ENCODE peak calls at places on chromosomes 6 and 20, in five cellular contexts. One of them, this sample, is unnamed.

GRCh38 chr20:59232618-59233017 is 67.8 kb upstream of the EDN3 start:
- DNase-seq in H1: no peak
- DNase-seq in neuronal stem cell: no peak
- DNase-seq in mesenchymal stem cell: no peak
- DNase-seq in H9: no peak
- DNase-seq in this sample: peak

GRCh38 chr6:6758915-6759654 is 170.6 kb downstream of the LY86 start:
- DNase-seq in H1: no peak
- DNase-seq in mesenchymal stem cell: peak
- DNase-seq in H9: peak
- DNase-seq in neuronal stem cell: peak
- DNase-seq in this sample: peak

GRCh38 chr6:166998256-166999144 is 697 bp upstream of the CEP43 start:
- DNase-seq in H9: peak
- DNase-seq in H1: no peak
- DNase-seq in neuronal stem cell: peak
- DNase-seq in mesenchymal stem cell: no peak
- DNase-seq in this sample: peak

GRCh38 chr6:168196385-168196860 is 117.4 kb upstream of the FRMD1 start:
- DNase-seq in H1: no peak
- DNase-seq in H9: peak
- DNase-seq in neuronal stem cell: no peak
- DNase-seq in mesenchymal stem cell: no peak
- DNase-seq in this sample: no peak

GRCh38 chr6:145310116-145310515 is 425.2 kb downstream of the EPM2A start:
- DNase-seq in neuronal stem cell: no peak
- DNase-seq in H1: no peak
- DNase-seq in H9: no peak
- DNase-seq in mesenchymal stem cell: peak
- DNase-seq in this sample: peak

GRCh38 chr20:61901421-61902212 is 164.1 kb downstream of the TAF4 start:
- DNase-seq in neuronal stem cell: no peak
- DNase-seq in H9: no peak
- DNase-seq in H1: no peak
- DNase-seq in mesenchymal stem cell: no peak
- DNase-seq in this sample: no peak

GRCh38 chr6:46734867-46735719 is at the start of gene PLA2G7:
- DNase-seq in neuronal stem cell: peak
- DNase-seq in H9: peak
- DNase-seq in H1: no peak
- DNase-seq in mesenchymal stem cell: peak
- DNase-seq in this sample: peak

GRCh38 chr20:44467289-44467883 is 8.3 kb upstream of the TTPAL start:
- DNase-seq in neuronal stem cell: no peak
- DNase-seq in H1: no peak
- DNase-seq in mesenchymal stem cell: peak
- DNase-seq in H9: no peak
- DNase-seq in this sample: no peak

GRCh38 chr6:33197431-33198048 is 2.9 kb downstream of the RXRB start:
- DNase-seq in H9: peak
- DNase-seq in H1: no peak
- DNase-seq in neuronal stem cell: no peak
- DNase-seq in mesenchymal stem cell: peak
- DNase-seq in this sample: peak

GRCh38 chr6:69383627-69384026 is 413.2 kb downstream of the LMBRD1 start:
- DNase-seq in H1: no peak
- DNase-seq in mesenchymal stem cell: no peak
- DNase-seq in H9: no peak
- DNase-seq in neuronal stem cell: no peak
- DNase-seq in this sample: no peak

GRCh38 chr6:112659912-112660311 is 312.8 kb downstream of the RFPL4B start:
- DNase-seq in mesenchymal stem cell: no peak
- DNase-seq in H9: no peak
- DNase-seq in H1: no peak
- DNase-seq in neuronal stem cell: no peak
- DNase-seq in this sample: no peak

GRCh38 chr6:132764370-132764769 is 6.7 kb upstream of the VNN2 start:
- DNase-seq in H1: no peak
- DNase-seq in mesenchymal stem cell: peak
- DNase-seq in H9: no peak
- DNase-seq in neuronal stem cell: no peak
- DNase-seq in this sample: peak

GRCh38 chr6:168967556-168967955 is 286.1 kb downstream of the THBS2 start:
- DNase-seq in mesenchymal stem cell: no peak
- DNase-seq in neuronal stem cell: no peak
- DNase-seq in H9: no peak
- DNase-seq in H1: no peak
- DNase-seq in this sample: no peak

GRCh38 chr6:83852528-83853177 is 507 bp upstream of the RIPPLY2 start:
- DNase-seq in mesenchymal stem cell: no peak
- DNase-seq in H1: no peak
- DNase-seq in neuronal stem cell: no peak
- DNase-seq in H9: no peak
- DNase-seq in this sample: no peak

GRCh38 chr6:51118754-51119153 is 300.1 kb downstream of the TFAP2B start:
- DNase-seq in neuronal stem cell: no peak
- DNase-seq in H9: no peak
- DNase-seq in H1: no peak
- DNase-seq in mesenchymal stem cell: no peak
- DNase-seq in this sample: no peak

GRCh38 chr6:79423216-79423615 is 114.0 kb downstream of the LCA5 start:
- DNase-seq in H9: no peak
- DNase-seq in neuronal stem cell: no peak
- DNase-seq in mesenchymal stem cell: no peak
- DNase-seq in H1: no peak
- DNase-seq in this sample: peak

GRCh38 chr6:141848029-141848890 is 284.5 kb upstream of the GJE1 start:
- DNase-seq in neuronal stem cell: no peak
- DNase-seq in mesenchymal stem cell: no peak
- DNase-seq in H9: no peak
- DNase-seq in H1: no peak
- DNase-seq in this sample: no peak

GRCh38 chr6:84871925-84872324 is 107.5 kb upstream of the TBX18 start:
- DNase-seq in neuronal stem cell: no peak
- DNase-seq in H1: no peak
- DNase-seq in H9: no peak
- DNase-seq in mesenchymal stem cell: no peak
- DNase-seq in this sample: no peak

GRCh38 chr20:48051810-48052491 is 266.7 kb upstream of the SULF2 start:
- DNase-seq in H1: no peak
- DNase-seq in neuronal stem cell: no peak
- DNase-seq in mesenchymal stem cell: peak
- DNase-seq in H9: no peak
- DNase-seq in this sample: no peak

GRCh38 chr6:841569-841968 is 148.6 kb upstream of the EXOC2 start:
- DNase-seq in neuronal stem cell: no peak
- DNase-seq in mesenchymal stem cell: no peak
- DNase-seq in H1: no peak
- DNase-seq in H9: no peak
- DNase-seq in this sample: no peak

GRCh38 chr6:33391278-33392167 is at the start of gene KIFC1:
- DNase-seq in H9: peak
- DNase-seq in H1: peak
- DNase-seq in neuronal stem cell: peak
- DNase-seq in mesenchymal stem cell: peak
- DNase-seq in this sample: peak

GRCh38 chr20:46356195-46357029 is 48.1 kb upstream of the CDH22 start:
- DNase-seq in mesenchymal stem cell: no peak
- DNase-seq in H9: no peak
- DNase-seq in neuronal stem cell: no peak
- DNase-seq in H1: no peak
- DNase-seq in this sample: no peak

GRCh38 chr6:110518281-110518623 is 41.8 kb upstream of the SLC22A16 start:
- DNase-seq in neuronal stem cell: no peak
- DNase-seq in H1: no peak
- DNase-seq in H9: no peak
- DNase-seq in mesenchymal stem cell: peak
- DNase-seq in this sample: no peak

GRCh38 chr6:88989215-88989614 is 25.8 kb upstream of the RNGTT start:
- DNase-seq in mesenchymal stem cell: no peak
- DNase-seq in H1: no peak
- DNase-seq in H9: no peak
- DNase-seq in neuronal stem cell: no peak
- DNase-seq in this sample: peak

GRCh38 chr20:57584768-57585461 is 24.0 kb downstream of the PCK1 start:
- DNase-seq in H1: no peak
- DNase-seq in neuronal stem cell: no peak
- DNase-seq in H9: no peak
- DNase-seq in mesenchymal stem cell: no peak
- DNase-seq in this sample: no peak

GRCh38 chr20:11459090-11459877 is 458.4 kb upstream of the BTBD3 start:
- DNase-seq in H1: no peak
- DNase-seq in H9: no peak
- DNase-seq in mesenchymal stem cell: peak
- DNase-seq in neuronal stem cell: no peak
- DNase-seq in this sample: no peak

GRCh38 chr6:166418691-166419143 is 36.0 kb upstream of the MPC1 start:
- DNase-seq in mesenchymal stem cell: no peak
- DNase-seq in H9: no peak
- DNase-seq in H1: no peak
- DNase-seq in neuronal stem cell: no peak
- DNase-seq in this sample: no peak

GRCh38 chr6:163844352-163844751 is 429.8 kb downstream of the QKI start:
- DNase-seq in neuronal stem cell: no peak
- DNase-seq in mesenchymal stem cell: no peak
- DNase-seq in H9: no peak
- DNase-seq in H1: no peak
- DNase-seq in this sample: no peak

GRCh38 chr6:40630046-40630445 is 42.9 kb upstream of the LRFN2 start:
- DNase-seq in H9: no peak
- DNase-seq in H1: no peak
- DNase-seq in neuronal stem cell: no peak
- DNase-seq in mesenchymal stem cell: peak
- DNase-seq in this sample: no peak

GRCh38 chr6:144266091-144266649 is 19.0 kb upstream of the UTRN start:
- DNase-seq in H1: no peak
- DNase-seq in mesenchymal stem cell: peak
- DNase-seq in H9: peak
- DNase-seq in neuronal stem cell: peak
- DNase-seq in this sample: peak

GRCh38 chr6:158475344-158476302 is 84.3 kb upstream of the TMEM181 start:
- DNase-seq in neuronal stem cell: no peak
- DNase-seq in H1: no peak
- DNase-seq in mesenchymal stem cell: peak
- DNase-seq in H9: no peak
- DNase-seq in this sample: no peak

GRCh38 chr6:36252005-36252404 is 17.9 kb upstream of the PNPLA1 start:
- DNase-seq in H9: no peak
- DNase-seq in H1: no peak
- DNase-seq in neuronal stem cell: no peak
- DNase-seq in mesenchymal stem cell: no peak
- DNase-seq in this sample: no peak

GRCh38 chr6:36247691-36248090 is 22.2 kb upstream of the PNPLA1 start:
- DNase-seq in H9: no peak
- DNase-seq in mesenchymal stem cell: no peak
- DNase-seq in H1: no peak
- DNase-seq in neuronal stem cell: no peak
- DNase-seq in this sample: no peak

GRCh38 chr6:36249536-36249935 is 20.3 kb upstream of the PNPLA1 start:
- DNase-seq in H9: no peak
- DNase-seq in neuronal stem cell: no peak
- DNase-seq in mesenchymal stem cell: no peak
- DNase-seq in H1: no peak
- DNase-seq in this sample: no peak

GRCh38 chr6:36246511-36247268 is 23.2 kb upstream of the PNPLA1 start:
- DNase-seq in neuronal stem cell: no peak
- DNase-seq in mesenchymal stem cell: no peak
- DNase-seq in H9: no peak
- DNase-seq in H1: no peak
- DNase-seq in this sample: no peak

GRCh38 chr6:36249010-36249409 is 20.9 kb upstream of the PNPLA1 start:
- DNase-seq in H9: no peak
- DNase-seq in mesenchymal stem cell: peak
- DNase-seq in neuronal stem cell: no peak
- DNase-seq in H1: no peak
- DNase-seq in this sample: no peak
- H2BK12ac ChIP-seq in H9: no peak
- H2BK12ac ChIP-seq in mesenchymal stem cell: no peak
- H2BK12ac ChIP-seq in neuronal stem cell: no peak
- H2BK12ac ChIP-seq in H1: no peak
- H2BK12ac ChIP-seq in this sample: no peak

DNA sequence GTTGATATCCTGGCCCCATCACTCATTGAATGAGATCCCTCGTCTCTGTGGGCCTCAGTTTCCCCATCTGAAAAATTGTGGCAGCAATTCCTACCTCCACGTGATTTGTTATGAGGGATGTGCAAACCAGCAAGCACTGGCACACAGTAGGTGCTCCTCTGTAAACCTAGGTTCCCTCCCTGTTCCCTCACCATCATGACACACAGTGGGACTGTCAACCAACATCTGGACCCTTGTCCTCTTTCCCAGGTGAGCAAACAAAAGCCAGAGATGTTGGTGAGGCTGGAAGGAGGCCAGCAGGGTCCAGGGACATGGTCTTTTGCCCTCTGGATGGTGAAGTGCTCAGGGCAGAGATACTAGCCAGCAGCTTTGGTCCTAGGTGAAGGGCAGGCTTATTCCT is 26.1 kb downstream of the RSPO4 start:
- DNase-seq in H9: no peak
- DNase-seq in H1: no peak
- DNase-seq in mesenchymal stem cell: no peak
- DNase-seq in neuronal stem cell: no peak
- DNase-seq in this sample: no peak
- H2BK12ac ChIP-seq in H9: no peak
- H2BK12ac ChIP-seq in H1: no peak
- H2BK12ac ChIP-seq in mesenchymal stem cell: no peak
- H2BK12ac ChIP-seq in neuronal stem cell: no peak
- H2BK12ac ChIP-seq in this sample: no peak

GRCh38 chr6:24761193-24761835 is 13.4 kb upstream of the GMNN start:
- DNase-seq in H1: no peak
- DNase-seq in H9: peak
- DNase-seq in neuronal stem cell: no peak
- DNase-seq in mesenchymal stem cell: no peak
- DNase-seq in this sample: no peak
- H2BK12ac ChIP-seq in H1: no peak
- H2BK12ac ChIP-seq in H9: no peak
- H2BK12ac ChIP-seq in neuronal stem cell: no peak
- H2BK12ac ChIP-seq in mesenchymal stem cell: no peak
- H2BK12ac ChIP-seq in this sample: no peak

GRCh38 chr6:27872634-27873028 is 39.6 kb downstream of the OR2B2 start:
- DNase-seq in H1: no peak
- DNase-seq in mesenchymal stem cell: no peak
- DNase-seq in H9: no peak
- DNase-seq in neuronal stem cell: no peak
- DNase-seq in this sample: no peak
- H2BK12ac ChIP-seq in H1: no peak
- H2BK12ac ChIP-seq in mesenchymal stem cell: no peak
- H2BK12ac ChIP-seq in H9: no peak
- H2BK12ac ChIP-seq in neuronal stem cell: no peak
- H2BK12ac ChIP-seq in this sample: no peak